ENCODE peak calls at places on chromosomes 3 and 15, in nine cellular contexts. One of them, this sample, is unnamed.

GRCh38 chr3:32442766-32443165 is 51.1 kb downstream of the CMTM7 start:
- DNase-seq in activated CD8-positive, alpha-beta memory T cell treated with anti-CD3 and anti-CD28 coated beads for 48 hours: no peak
- DNase-seq in naive thymus-derived CD4-positive, alpha-beta T cell: no peak
- DNase-seq in heart left ventricle: no peak
- DNase-seq in fibroblast of lung: peak
- DNase-seq in cardiac muscle cell: no peak
- DNase-seq in GDM1: no peak
- DNase-seq in GM20000: no peak
- DNase-seq in bronchial epithelial cell: peak
- DNase-seq in this sample: peak

GRCh38 chr3:13346481-13347389 is 73.4 kb downstream of the NUP210 start:
- DNase-seq in fibroblast of lung: no peak
- DNase-seq in cardiac muscle cell: peak
- DNase-seq in bronchial epithelial cell: peak
- DNase-seq in GM20000: peak
- DNase-seq in naive thymus-derived CD4-positive, alpha-beta T cell: peak
- DNase-seq in activated CD8-positive, alpha-beta memory T cell treated with anti-CD3 and anti-CD28 coated beads for 48 hours: peak
- DNase-seq in GDM1: no peak
- DNase-seq in heart left ventricle: peak
- DNase-seq in this sample: no peak

GRCh38 chr3:72152551-72153476 is 367.9 kb upstream of the PROK2 start:
- DNase-seq in activated CD8-positive, alpha-beta memory T cell treated with anti-CD3 and anti-CD28 coated beads for 48 hours: no peak
- DNase-seq in GM20000: no peak
- DNase-seq in bronchial epithelial cell: peak
- DNase-seq in GDM1: no peak
- DNase-seq in heart left ventricle: peak
- DNase-seq in cardiac muscle cell: no peak
- DNase-seq in fibroblast of lung: peak
- DNase-seq in naive thymus-derived CD4-positive, alpha-beta T cell: no peak
- DNase-seq in this sample: peak

GRCh38 chr15:84863480-84864428 is 20.7 kb upstream of the SLC28A1 start:
- DNase-seq in naive thymus-derived CD4-positive, alpha-beta T cell: no peak
- DNase-seq in GDM1: no peak
- DNase-seq in heart left ventricle: no peak
- DNase-seq in bronchial epithelial cell: no peak
- DNase-seq in fibroblast of lung: peak
- DNase-seq in GM20000: no peak
- DNase-seq in cardiac muscle cell: no peak
- DNase-seq in activated CD8-positive, alpha-beta memory T cell treated with anti-CD3 and anti-CD28 coated beads for 48 hours: no peak
- DNase-seq in this sample: peak

GRCh38 chr15:48954538-48954937 is 9.2 kb downstream of the SHC4 start:
- DNase-seq in GDM1: no peak
- DNase-seq in cardiac muscle cell: no peak
- DNase-seq in activated CD8-positive, alpha-beta memory T cell treated with anti-CD3 and anti-CD28 coated beads for 48 hours: no peak
- DNase-seq in fibroblast of lung: peak
- DNase-seq in bronchial epithelial cell: no peak
- DNase-seq in GM20000: no peak
- DNase-seq in naive thymus-derived CD4-positive, alpha-beta T cell: no peak
- DNase-seq in heart left ventricle: no peak
- DNase-seq in this sample: no peak

GRCh38 chr15:92653836-92654524 is 1.6 kb downstream of the FAM174B start:
- DNase-seq in activated CD8-positive, alpha-beta memory T cell treated with anti-CD3 and anti-CD28 coated beads for 48 hours: no peak
- DNase-seq in heart left ventricle: peak
- DNase-seq in GM20000: peak
- DNase-seq in GDM1: no peak
- DNase-seq in naive thymus-derived CD4-positive, alpha-beta T cell: no peak
- DNase-seq in cardiac muscle cell: peak
- DNase-seq in bronchial epithelial cell: no peak
- DNase-seq in fibroblast of lung: peak
- DNase-seq in this sample: no peak

GRCh38 chr3:151135548-151136337 is 50.3 kb downstream of the MED12L start:
- DNase-seq in cardiac muscle cell: peak
- DNase-seq in GM20000: no peak
- DNase-seq in heart left ventricle: no peak
- DNase-seq in bronchial epithelial cell: peak
- DNase-seq in fibroblast of lung: peak
- DNase-seq in GDM1: peak
- DNase-seq in activated CD8-positive, alpha-beta memory T cell treated with anti-CD3 and anti-CD28 coated beads for 48 hours: no peak
- DNase-seq in naive thymus-derived CD4-positive, alpha-beta T cell: peak
- DNase-seq in this sample: no peak

GRCh38 chr3:39150170-39150802 is 3.1 kb downstream of the CSRNP1 start:
- DNase-seq in activated CD8-positive, alpha-beta memory T cell treated with anti-CD3 and anti-CD28 coated beads for 48 hours: no peak
- DNase-seq in fibroblast of lung: no peak
- DNase-seq in GDM1: no peak
- DNase-seq in cardiac muscle cell: no peak
- DNase-seq in heart left ventricle: no peak
- DNase-seq in naive thymus-derived CD4-positive, alpha-beta T cell: no peak
- DNase-seq in bronchial epithelial cell: no peak
- DNase-seq in GM20000: no peak
- DNase-seq in this sample: no peak

GRCh38 chr15:101244039-101244781 is 7.6 kb downstream of the CHSY1 start:
- DNase-seq in cardiac muscle cell: no peak
- DNase-seq in activated CD8-positive, alpha-beta memory T cell treated with anti-CD3 and anti-CD28 coated beads for 48 hours: no peak
- DNase-seq in naive thymus-derived CD4-positive, alpha-beta T cell: no peak
- DNase-seq in heart left ventricle: no peak
- DNase-seq in GM20000: no peak
- DNase-seq in bronchial epithelial cell: no peak
- DNase-seq in GDM1: no peak
- DNase-seq in fibroblast of lung: peak
- DNase-seq in this sample: no peak

GRCh38 chr15:64455951-64456350 is 4.4 kb upstream of the ZNF609 start:
- DNase-seq in GDM1: peak
- DNase-seq in bronchial epithelial cell: no peak
- DNase-seq in activated CD8-positive, alpha-beta memory T cell treated with anti-CD3 and anti-CD28 coated beads for 48 hours: no peak
- DNase-seq in naive thymus-derived CD4-positive, alpha-beta T cell: peak
- DNase-seq in cardiac muscle cell: no peak
- DNase-seq in fibroblast of lung: no peak
- DNase-seq in GM20000: no peak
- DNase-seq in heart left ventricle: peak
- DNase-seq in this sample: no peak

GRCh38 chr15:29818141-29818540 is 4.1 kb downstream of the TJP1 start:
- DNase-seq in fibroblast of lung: no peak
- DNase-seq in activated CD8-positive, alpha-beta memory T cell treated with anti-CD3 and anti-CD28 coated beads for 48 hours: no peak
- DNase-seq in GM20000: no peak
- DNase-seq in naive thymus-derived CD4-positive, alpha-beta T cell: no peak
- DNase-seq in heart left ventricle: no peak
- DNase-seq in bronchial epithelial cell: peak
- DNase-seq in GDM1: no peak
- DNase-seq in cardiac muscle cell: no peak
- DNase-seq in this sample: peak

GRCh38 chr3:195075941-195076875 is 194.8 kb downstream of the XXYLT1 start:
- DNase-seq in bronchial epithelial cell: no peak
- DNase-seq in GM20000: no peak
- DNase-seq in naive thymus-derived CD4-positive, alpha-beta T cell: no peak
- DNase-seq in GDM1: no peak
- DNase-seq in fibroblast of lung: no peak
- DNase-seq in heart left ventricle: peak
- DNase-seq in cardiac muscle cell: no peak
- DNase-seq in activated CD8-positive, alpha-beta memory T cell treated with anti-CD3 and anti-CD28 coated beads for 48 hours: no peak
- DNase-seq in this sample: no peak

GRCh38 chr3:30658328-30659052 is 52.1 kb downstream of the TGFBR2 start:
- DNase-seq in fibroblast of lung: peak
- DNase-seq in GM20000: peak
- DNase-seq in bronchial epithelial cell: peak
- DNase-seq in cardiac muscle cell: no peak
- DNase-seq in heart left ventricle: peak
- DNase-seq in GDM1: peak
- DNase-seq in naive thymus-derived CD4-positive, alpha-beta T cell: peak
- DNase-seq in activated CD8-positive, alpha-beta memory T cell treated with anti-CD3 and anti-CD28 coated beads for 48 hours: no peak
- DNase-seq in this sample: peak

GRCh38 chr3:139559541-139559940 is 20.0 kb upstream of the RBP1 start:
- DNase-seq in fibroblast of lung: peak
- DNase-seq in cardiac muscle cell: no peak
- DNase-seq in activated CD8-positive, alpha-beta memory T cell treated with anti-CD3 and anti-CD28 coated beads for 48 hours: no peak
- DNase-seq in GDM1: no peak
- DNase-seq in GM20000: no peak
- DNase-seq in bronchial epithelial cell: peak
- DNase-seq in heart left ventricle: no peak
- DNase-seq in naive thymus-derived CD4-positive, alpha-beta T cell: no peak
- DNase-seq in this sample: no peak

GRCh38 chr3:82745544-82745943 is 984.1 kb upstream of the GBE1 start:
- DNase-seq in bronchial epithelial cell: peak
- DNase-seq in fibroblast of lung: peak
- DNase-seq in GM20000: no peak
- DNase-seq in GDM1: no peak
- DNase-seq in activated CD8-positive, alpha-beta memory T cell treated with anti-CD3 and anti-CD28 coated beads for 48 hours: no peak
- DNase-seq in naive thymus-derived CD4-positive, alpha-beta T cell: no peak
- DNase-seq in cardiac muscle cell: no peak
- DNase-seq in heart left ventricle: no peak
- DNase-seq in this sample: no peak

GRCh38 chr15:42737529-42738328 is 801 bp upstream of the CDAN1 start:
- DNase-seq in naive thymus-derived CD4-positive, alpha-beta T cell: no peak
- DNase-seq in GDM1: no peak
- DNase-seq in GM20000: no peak
- DNase-seq in bronchial epithelial cell: peak
- DNase-seq in activated CD8-positive, alpha-beta memory T cell treated with anti-CD3 and anti-CD28 coated beads for 48 hours: no peak
- DNase-seq in heart left ventricle: no peak
- DNase-seq in cardiac muscle cell: no peak
- DNase-seq in fibroblast of lung: no peak
- DNase-seq in this sample: peak

GRCh38 chr15:40771242-40771641 is 1.5 kb downstream of the C15orf62 start:
- DNase-seq in heart left ventricle: no peak
- DNase-seq in fibroblast of lung: no peak
- DNase-seq in bronchial epithelial cell: no peak
- DNase-seq in GM20000: no peak
- DNase-seq in activated CD8-positive, alpha-beta memory T cell treated with anti-CD3 and anti-CD28 coated beads for 48 hours: no peak
- DNase-seq in cardiac muscle cell: no peak
- DNase-seq in GDM1: no peak
- DNase-seq in naive thymus-derived CD4-positive, alpha-beta T cell: no peak
- DNase-seq in this sample: no peak

GRCh38 chr3:189340680-189341460 is 169.1 kb downstream of the TPRG1 start:
- DNase-seq in naive thymus-derived CD4-positive, alpha-beta T cell: no peak
- DNase-seq in cardiac muscle cell: no peak
- DNase-seq in fibroblast of lung: no peak
- DNase-seq in heart left ventricle: no peak
- DNase-seq in activated CD8-positive, alpha-beta memory T cell treated with anti-CD3 and anti-CD28 coated beads for 48 hours: no peak
- DNase-seq in bronchial epithelial cell: no peak
- DNase-seq in GDM1: no peak
- DNase-seq in GM20000: no peak
- DNase-seq in this sample: no peak

GRCh38 chr15:85533949-85534543 is 153.6 kb downstream of the AKAP13 start:
- DNase-seq in naive thymus-derived CD4-positive, alpha-beta T cell: peak
- DNase-seq in activated CD8-positive, alpha-beta memory T cell treated with anti-CD3 and anti-CD28 coated beads for 48 hours: no peak
- DNase-seq in cardiac muscle cell: no peak
- DNase-seq in bronchial epithelial cell: no peak
- DNase-seq in fibroblast of lung: no peak
- DNase-seq in GDM1: peak
- DNase-seq in GM20000: peak
- DNase-seq in heart left ventricle: no peak
- DNase-seq in this sample: no peak

GRCh38 chr3:30286007-30286669 is 320.3 kb upstream of the TGFBR2 start:
- DNase-seq in heart left ventricle: peak
- DNase-seq in activated CD8-positive, alpha-beta memory T cell treated with anti-CD3 and anti-CD28 coated beads for 48 hours: no peak
- DNase-seq in GDM1: no peak
- DNase-seq in cardiac muscle cell: no peak
- DNase-seq in naive thymus-derived CD4-positive, alpha-beta T cell: no peak
- DNase-seq in bronchial epithelial cell: peak
- DNase-seq in GM20000: no peak
- DNase-seq in fibroblast of lung: peak
- DNase-seq in this sample: peak

GRCh38 chr15:90451215-90451850 is 63.3 kb downstream of the IQGAP1 start:
- DNase-seq in heart left ventricle: no peak
- DNase-seq in GDM1: no peak
- DNase-seq in cardiac muscle cell: no peak
- DNase-seq in fibroblast of lung: peak
- DNase-seq in naive thymus-derived CD4-positive, alpha-beta T cell: no peak
- DNase-seq in GM20000: no peak
- DNase-seq in activated CD8-positive, alpha-beta memory T cell treated with anti-CD3 and anti-CD28 coated beads for 48 hours: no peak
- DNase-seq in bronchial epithelial cell: peak
- DNase-seq in this sample: peak

GRCh38 chr3:196272826-196273225 is 14.7 kb downstream of the PCYT1A start:
- DNase-seq in activated CD8-positive, alpha-beta memory T cell treated with anti-CD3 and anti-CD28 coated beads for 48 hours: no peak
- DNase-seq in bronchial epithelial cell: no peak
- DNase-seq in GM20000: no peak
- DNase-seq in cardiac muscle cell: no peak
- DNase-seq in fibroblast of lung: no peak
- DNase-seq in heart left ventricle: peak
- DNase-seq in GDM1: no peak
- DNase-seq in naive thymus-derived CD4-positive, alpha-beta T cell: no peak
- DNase-seq in this sample: no peak

GRCh38 chr3:169813757-169814517 is 1.2 kb upstream of the LRRC34 start:
- DNase-seq in bronchial epithelial cell: no peak
- DNase-seq in activated CD8-positive, alpha-beta memory T cell treated with anti-CD3 and anti-CD28 coated beads for 48 hours: peak
- DNase-seq in naive thymus-derived CD4-positive, alpha-beta T cell: peak
- DNase-seq in cardiac muscle cell: no peak
- DNase-seq in heart left ventricle: no peak
- DNase-seq in GDM1: peak
- DNase-seq in GM20000: peak
- DNase-seq in fibroblast of lung: no peak
- DNase-seq in this sample: no peak

GRCh38 chr3:29100292-29100691 is 180.6 kb upstream of the RBMS3 start:
- DNase-seq in cardiac muscle cell: no peak
- DNase-seq in activated CD8-positive, alpha-beta memory T cell treated with anti-CD3 and anti-CD28 coated beads for 48 hours: no peak
- DNase-seq in heart left ventricle: no peak
- DNase-seq in GM20000: no peak
- DNase-seq in fibroblast of lung: peak
- DNase-seq in naive thymus-derived CD4-positive, alpha-beta T cell: no peak
- DNase-seq in bronchial epithelial cell: no peak
- DNase-seq in GDM1: no peak
- DNase-seq in this sample: peak

GRCh38 chr15:80957556-80957955 is 32.1 kb downstream of the MESD start:
- DNase-seq in fibroblast of lung: peak
- DNase-seq in cardiac muscle cell: no peak
- DNase-seq in bronchial epithelial cell: no peak
- DNase-seq in GM20000: no peak
- DNase-seq in GDM1: no peak
- DNase-seq in naive thymus-derived CD4-positive, alpha-beta T cell: no peak
- DNase-seq in activated CD8-positive, alpha-beta memory T cell treated with anti-CD3 and anti-CD28 coated beads for 48 hours: no peak
- DNase-seq in heart left ventricle: no peak
- DNase-seq in this sample: no peak

GRCh38 chr3:174342941-174343431 is 516.1 kb upstream of the NAALADL2 start:
- DNase-seq in fibroblast of lung: peak
- DNase-seq in heart left ventricle: no peak
- DNase-seq in GM20000: no peak
- DNase-seq in naive thymus-derived CD4-positive, alpha-beta T cell: no peak
- DNase-seq in bronchial epithelial cell: no peak
- DNase-seq in cardiac muscle cell: peak
- DNase-seq in activated CD8-positive, alpha-beta memory T cell treated with anti-CD3 and anti-CD28 coated beads for 48 hours: no peak
- DNase-seq in GDM1: no peak
- DNase-seq in this sample: peak